ENCODE peak calls at places on chromosomes 3 and 15, in nine cellular contexts. Z, E, A, J, U, N, X, P and C are unnamed samples.

GRCh38 chr3:128348805-128349531 is 117.7 kb downstream of the DNAJB8 start:
- DNase-seq in Z (peak), E (no peak), A (no peak), J (peak), U (no peak), N (no peak), X (no peak), P (no peak), C (no peak)

GRCh38 chr3:45575491-45575923 is 19.0 kb upstream of the LIMD1 start:
- DNase-seq in Z (no peak), E (no peak), A (no peak), J (no peak), U (no peak), N (no peak), X (no peak), P (peak), C (no peak)

GRCh38 chr3:44061961-44062360 is 179.7 kb upstream of the TOPAZ1 start:
- DNase-seq in Z (no peak), E (no peak), A (no peak), J (no peak), U (no peak), N (no peak), X (no peak), P (no peak), C (no peak)

GRCh38 chr3:288383-288782 is 91.8 kb downstream of the CHL1 start:
- DNase-seq in Z (no peak), E (no peak), A (no peak), J (no peak), U (no peak), N (no peak), X (no peak), P (no peak), C (no peak)

GRCh38 chr3:23232016-23232415 is 28.9 kb downstream of the UBE2E2 start:
- DNase-seq in Z (no peak), E (no peak), A (no peak), J (no peak), U (no peak), N (no peak), X (no peak), P (no peak), C (no peak)

GRCh38 chr3:188187055-188187454 is 33.1 kb downstream of the LPP start:
- DNase-seq in Z (peak), E (no peak), A (no peak), J (peak), U (no peak), N (no peak), X (no peak), P (no peak), C (no peak)

GRCh38 chr3:58167431-58168351 is 43.1 kb downstream of the DNASE1L3 start:
- DNase-seq in Z (peak), E (peak), A (peak), J (peak), U (peak), N (peak), X (peak), P (peak), C (peak)

GRCh38 chr3:132256984-132257383 is 60.2 kb upstream of the ACP3 start:
- DNase-seq in Z (peak), E (peak), A (peak), J (peak), U (peak), N (no peak), X (no peak), P (no peak), C (no peak)

GRCh38 chr15:44810237-44810636 is 73.9 kb downstream of the TRIM69 start:
- DNase-seq in Z (no peak), E (no peak), A (no peak), J (no peak), U (no peak), N (no peak), X (no peak), P (no peak), C (no peak)

GRCh38 chr15:90001062-90001682 is at the start of gene ZNF710:
- DNase-seq in Z (peak), E (peak), A (peak), J (peak), U (peak), N (peak), X (peak), P (peak), C (peak)

GRCh38 chr3:9452417-9452816 is 55.0 kb downstream of the SETD5 start:
- DNase-seq in Z (peak), E (peak), A (no peak), J (no peak), U (no peak), N (no peak), X (no peak), P (peak), C (no peak)

GRCh38 chr3:39098473-39099000 is 8.9 kb downstream of the GORASP1 start:
- DNase-seq in Z (no peak), E (no peak), A (no peak), J (no peak), U (no peak), N (no peak), X (no peak), P (no peak), C (no peak)

GRCh38 chr3:37064747-37065146 is 71.4 kb downstream of the MLH1 start:
- DNase-seq in Z (no peak), E (no peak), A (no peak), J (no peak), U (no peak), N (no peak), X (no peak), P (no peak), C (no peak)

GRCh38 chr3:111635403-111635802 is 40.3 kb upstream of the ZBED2 start:
- DNase-seq in Z (no peak), E (no peak), A (no peak), J (no peak), U (no peak), N (no peak), X (no peak), P (no peak), C (no peak)
- H3K4me3 ChIP-seq in Z (no peak), E (no peak), A (no peak), J (no peak), U (no peak), N (no peak), X (no peak), P (no peak), C (no peak)

GRCh38 chr15:64845826-64846225 is 4.1 kb downstream of the PLEKHO2 start:
- DNase-seq in Z (no peak), E (no peak), A (no peak), J (no peak), U (no peak), N (no peak), X (no peak), P (no peak), C (no peak)

GRCh38 chr15:64843996-64844395 is 2.3 kb downstream of the PLEKHO2 start:
- DNase-seq in Z (no peak), E (no peak), A (no peak), J (no peak), U (no peak), N (no peak), X (no peak), P (no peak), C (no peak)

GRCh38 chr15:64846246-64846645 is 4.5 kb downstream of the PLEKHO2 start:
- DNase-seq in Z (no peak), E (no peak), A (no peak), J (no peak), U (no peak), N (no peak), X (no peak), P (no peak), C (no peak)

GRCh38 chr15:64844576-64845140 is 2.9 kb downstream of the PLEKHO2 start:
- DNase-seq in Z (no peak), E (no peak), A (no peak), J (no peak), U (no peak), N (no peak), X (no peak), P (no peak), C (no peak)

GRCh38 chr15:64845183-64845611 is 3.5 kb downstream of the PLEKHO2 start:
- DNase-seq in Z (no peak), E (no peak), A (no peak), J (no peak), U (peak), N (no peak), X (peak), P (no peak), C (no peak)
- H3K4me3 ChIP-seq in Z (peak), E (peak), A (no peak), J (no peak), U (peak), N (no peak), X (peak), P (no peak), C (peak)

DNA sequence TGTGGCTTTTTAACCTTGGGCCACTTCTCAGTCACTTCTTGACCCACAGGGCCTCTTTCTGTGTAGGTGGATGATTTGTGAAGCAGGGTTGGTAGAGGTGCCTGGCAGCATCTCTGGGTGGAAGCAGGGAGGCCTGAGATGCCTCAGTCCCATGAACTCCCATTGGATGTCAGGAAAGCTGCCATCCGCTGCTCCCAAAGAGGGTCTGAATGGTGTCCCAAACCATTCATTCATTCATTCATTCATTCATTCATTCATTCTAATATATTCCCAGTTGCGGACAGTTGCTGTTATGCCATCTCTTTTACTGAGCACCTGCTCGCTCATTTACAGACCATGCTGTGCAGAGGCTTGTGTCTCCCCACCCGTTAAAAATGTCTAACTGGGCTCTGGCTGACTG is 98.7 kb downstream of the CHDH start:
- DNase-seq in Z (no peak), E (no peak), A (no peak), J (no peak), U (no peak), N (no peak), X (no peak), P (no peak), C (no peak)
- H3K4me3 ChIP-seq in Z (no peak), E (no peak), A (no peak), J (no peak), U (no peak), N (no peak), X (no peak), P (no peak), C (no peak)

DNA sequence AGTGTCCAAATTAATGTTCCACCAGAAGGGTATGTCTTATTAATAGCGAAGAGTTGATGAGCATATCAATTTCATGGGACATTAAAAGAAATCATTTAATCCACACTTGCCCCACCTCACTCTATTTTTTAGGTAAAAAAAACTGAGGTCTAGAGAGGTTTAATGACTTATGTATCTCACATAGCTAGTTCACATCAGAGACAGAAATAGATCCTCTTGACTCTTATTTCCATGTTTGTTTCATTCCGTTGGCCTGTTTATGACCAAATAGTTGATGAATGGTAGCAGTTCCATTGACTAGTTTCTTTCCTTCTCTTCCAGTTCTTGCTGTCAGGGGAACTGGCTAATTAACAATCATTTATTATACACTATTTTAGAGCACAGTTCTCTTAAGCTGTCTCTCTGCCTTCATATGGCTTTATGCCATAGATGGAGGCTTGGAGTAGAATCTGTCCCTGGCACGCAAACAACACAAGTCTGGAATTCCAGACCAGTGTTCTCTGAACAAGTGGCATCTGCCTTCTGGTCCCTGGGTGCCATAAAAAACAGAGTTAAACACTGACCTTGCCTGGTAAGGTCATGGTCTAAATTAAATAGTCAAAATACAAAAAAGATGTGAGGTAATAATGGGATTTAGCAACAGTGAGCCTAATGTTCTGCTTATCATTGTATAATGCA is 220.0 kb upstream of the CGNL1 start:
- DNase-seq in Z (no peak), E (no peak), A (no peak), J (no peak), U (no peak), N (no peak), X (no peak), P (no peak), C (no peak)
- H3K4me3 ChIP-seq in Z (no peak), E (no peak), A (no peak), J (no peak), U (no peak), N (no peak), X (no peak), P (no peak), C (no peak)

GRCh38 chr3:195856410-195857084 is 44.8 kb upstream of the MUC4 start:
- DNase-seq in Z (no peak), E (no peak), A (no peak), J (no peak), U (no peak), N (peak), X (no peak), P (no peak), C (no peak)

GRCh38 chr3:195860456-195860855 is 47.9 kb downstream of the TNK2 start:
- DNase-seq in Z (no peak), E (no peak), A (no peak), J (no peak), U (no peak), N (no peak), X (no peak), P (no peak), C (no peak)

GRCh38 chr3:195859846-195860411 is 48.2 kb upstream of the MUC4 start:
- DNase-seq in Z (no peak), E (no peak), A (no peak), J (no peak), U (no peak), N (no peak), X (no peak), P (no peak), C (peak)

GRCh38 chr3:195855471-195856409 is 44.0 kb upstream of the MUC4 start:
- DNase-seq in Z (no peak), E (no peak), A (no peak), J (peak), U (no peak), N (no peak), X (no peak), P (no peak), C (no peak)

GRCh38 chr3:195859061-195859845 is 47.5 kb upstream of the MUC4 start:
- DNase-seq in Z (peak), E (peak), A (peak), J (peak), U (peak), N (peak), X (peak), P (peak), C (peak)
- H3K4me3 ChIP-seq in Z (no peak), E (peak), A (no peak), J (no peak), U (no peak), N (peak), X (peak), P (peak), C (no peak)

GRCh38 chr15:76994971-76995945 is at the start of gene PSTPIP1:
- DNase-seq in Z (no peak), E (no peak), A (no peak), J (no peak), U (no peak), N (no peak), X (no peak), P (no peak), C (no peak)

GRCh38 chr15:76994496-76994895 is 430 bp upstream of the PSTPIP1 start:
- DNase-seq in Z (no peak), E (no peak), A (no peak), J (no peak), U (no peak), N (no peak), X (no peak), P (no peak), C (no peak)

GRCh38 chr15:76996526-76997401 is 1.8 kb downstream of the PSTPIP1 start:
- DNase-seq in Z (peak), E (no peak), A (no peak), J (peak), U (no peak), N (no peak), X (peak), P (no peak), C (peak)

GRCh38 chr15:76994001-76994400 is 925 bp upstream of the PSTPIP1 start:
- DNase-seq in Z (no peak), E (no peak), A (no peak), J (peak), U (no peak), N (no peak), X (no peak), P (no peak), C (no peak)

GRCh38 chr15:76996076-76996525 is 1.2 kb downstream of the PSTPIP1 start:
- DNase-seq in Z (no peak), E (no peak), A (no peak), J (no peak), U (no peak), N (no peak), X (no peak), P (no peak), C (no peak)
- H3K4me3 ChIP-seq in Z (no peak), E (no peak), A (no peak), J (no peak), U (peak), N (no peak), X (peak), P (no peak), C (peak)

GRCh38 chr15:78437762-78438594 is at the start of gene IREB2:
- DNase-seq in Z (peak), E (peak), A (peak), J (peak), U (peak), N (peak), X (peak), P (peak), C (peak)
- H3K4me3 ChIP-seq in Z (peak), E (peak), A (peak), J (peak), U (peak), N (peak), X (peak), P (peak), C (peak)

GRCh38 chr15:88908123-88908522 is 5.1 kb downstream of the MFGE8 start:
- DNase-seq in Z (no peak), E (no peak), A (no peak), J (no peak), U (no peak), N (no peak), X (no peak), P (no peak), C (no peak)

GRCh38 chr15:88906551-88906950 is 6.6 kb downstream of the MFGE8 start:
- DNase-seq in Z (no peak), E (no peak), A (no peak), J (no peak), U (no peak), N (no peak), X (no peak), P (no peak), C (no peak)

GRCh38 chr15:88907111-88907510 is 6.1 kb downstream of the MFGE8 start:
- DNase-seq in Z (no peak), E (no peak), A (no peak), J (no peak), U (no peak), N (no peak), X (no peak), P (no peak), C (no peak)

GRCh38 chr15:88909956-88910831 is 3.0 kb downstream of the MFGE8 start:
- DNase-seq in Z (peak), E (no peak), A (no peak), J (no peak), U (no peak), N (no peak), X (no peak), P (no peak), C (peak)

DNA sequence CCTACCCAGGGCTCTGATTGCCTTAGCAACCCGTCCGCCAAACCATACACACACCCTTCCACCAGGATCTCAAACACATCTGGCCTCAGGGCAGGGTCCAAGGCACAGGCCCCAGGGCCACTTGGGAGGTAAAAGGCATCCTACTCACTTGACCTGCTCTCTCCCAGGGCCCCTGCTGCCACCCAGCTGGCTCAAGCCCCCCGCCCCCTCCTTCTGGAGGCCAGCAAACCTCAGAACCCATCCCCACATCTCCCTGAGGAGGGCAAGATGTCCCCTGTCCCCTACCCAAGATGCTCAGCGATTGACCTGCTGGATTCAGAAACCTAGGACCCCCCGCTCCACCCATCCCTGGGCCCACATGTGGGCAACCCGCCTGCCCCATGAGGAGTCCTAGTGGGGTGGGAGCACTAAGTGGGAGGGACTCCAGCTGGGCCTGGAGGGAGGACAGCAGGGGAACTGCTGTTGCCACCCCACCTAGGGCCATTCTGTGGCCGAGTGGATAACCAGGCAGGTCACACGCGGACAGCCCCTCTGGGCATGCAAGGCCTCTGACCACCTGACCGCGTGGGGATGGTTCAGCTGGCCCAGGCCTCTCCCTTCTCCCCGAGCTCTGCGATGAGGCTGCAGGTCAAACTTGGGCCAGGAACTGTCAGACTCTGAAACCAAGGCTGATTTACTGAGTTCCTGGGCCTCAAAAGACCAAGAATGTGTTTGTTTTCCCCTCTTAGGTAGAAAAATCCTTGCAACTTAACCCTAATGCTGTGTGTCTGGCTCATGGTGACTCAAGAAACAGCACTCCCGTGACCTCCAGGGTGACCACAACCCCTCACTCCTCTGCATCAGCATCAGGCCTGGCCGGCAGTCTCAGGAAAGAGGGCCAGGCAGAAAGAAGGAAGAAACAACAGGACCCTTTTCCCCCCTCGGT is 4.2 kb downstream of the MFGE8 start:
- DNase-seq in Z (peak), E (peak), A (no peak), J (no peak), U (no peak), N (no peak), X (no peak), P (no peak), C (no peak)
- H3K4me3 ChIP-seq in Z (no peak), E (no peak), A (no peak), J (no peak), U (peak), N (no peak), X (peak), P (no peak), C (peak)

GRCh38 chr3:13021141-13021933 is 51.9 kb downstream of the IQSEC1 start:
- DNase-seq in Z (peak), E (no peak), A (no peak), J (no peak), U (no peak), N (no peak), X (no peak), P (no peak), C (peak)
- H3K4me3 ChIP-seq in Z (no peak), E (peak), A (no peak), J (no peak), U (peak), N (no peak), X (peak), P (no peak), C (peak)

GRCh38 chr15:38085104-38085503 is 150.7 kb downstream of the TMCO5A start:
- DNase-seq in Z (no peak), E (no peak), A (no peak), J (no peak), U (no peak), N (no peak), X (no peak), P (peak), C (no peak)

GRCh38 chr15:38084289-38084688 is 149.8 kb downstream of the TMCO5A start:
- DNase-seq in Z (peak), E (peak), A (no peak), J (peak), U (no peak), N (no peak), X (no peak), P (peak), C (no peak)

GRCh38 chr15:38088971-38089370 is 154.5 kb downstream of the TMCO5A start:
- DNase-seq in Z (no peak), E (no peak), A (no peak), J (no peak), U (no peak), N (no peak), X (no peak), P (no peak), C (no peak)

GRCh38 chr15:38090223-38090622 is 155.8 kb downstream of the TMCO5A start:
- DNase-seq in Z (no peak), E (no peak), A (no peak), J (no peak), U (no peak), N (no peak), X (no peak), P (no peak), C (no peak)

GRCh38 chr15:38085931-38086562 is 151.6 kb downstream of the TMCO5A start:
- DNase-seq in Z (peak), E (peak), A (no peak), J (no peak), U (no peak), N (no peak), X (no peak), P (peak), C (no peak)
- H3K4me3 ChIP-seq in Z (no peak), E (no peak), A (no peak), J (no peak), U (no peak), N (no peak), X (no peak), P (peak), C (no peak)